ENCODE peak calls at places on chromosomes 4 and X, in seven cellular contexts. One of them, this sample, is unnamed.
A peak's percentile ranks its signal among the peaks of the same experiment; 100 is the strongest.

GRCh38 chr4:129614581-129614980 is 518.6 kb downstream of the C4orf33 start:
- DNase-seq in adipocyte: no peak
- DNase-seq in uterus: no peak
- DNase-seq in naive thymus-derived CD4-positive, alpha-beta T cell: no peak
- DNase-seq in tibial nerve: no peak
- DNase-seq in CD8-positive, alpha-beta T cell: no peak
- DNase-seq in sigmoid colon: no peak
- DNase-seq in this sample: no peak

GRCh38 chrX:49053223-49054072 is 5.4 kb upstream of the CCDC120 start:
- DNase-seq in uterus: peak; percentile 58
- DNase-seq in adipocyte: peak; percentile 77
- DNase-seq in naive thymus-derived CD4-positive, alpha-beta T cell: peak; percentile 36
- DNase-seq in sigmoid colon: peak; percentile 79
- DNase-seq in tibial nerve: no peak
- DNase-seq in CD8-positive, alpha-beta T cell: peak; percentile 72
- DNase-seq in this sample: peak; percentile 80

GRCh38 chr4:80374180-80374579 is 38.6 kb downstream of the CFAP299 start:
- DNase-seq in sigmoid colon: no peak
- DNase-seq in naive thymus-derived CD4-positive, alpha-beta T cell: no peak
- DNase-seq in CD8-positive, alpha-beta T cell: no peak
- DNase-seq in uterus: no peak
- DNase-seq in tibial nerve: no peak
- DNase-seq in adipocyte: no peak
- DNase-seq in this sample: no peak

GRCh38 chrX:43467608-43468234 is 188.4 kb upstream of the MAOA start:
- DNase-seq in sigmoid colon: no peak
- DNase-seq in adipocyte: no peak
- DNase-seq in naive thymus-derived CD4-positive, alpha-beta T cell: no peak
- DNase-seq in uterus: no peak
- DNase-seq in CD8-positive, alpha-beta T cell: no peak
- DNase-seq in tibial nerve: no peak
- DNase-seq in this sample: no peak

GRCh38 chr4:126991965-126992364 is 640.8 kb upstream of the INTU start:
- DNase-seq in uterus: no peak
- DNase-seq in CD8-positive, alpha-beta T cell: no peak
- DNase-seq in sigmoid colon: no peak
- DNase-seq in tibial nerve: no peak
- DNase-seq in naive thymus-derived CD4-positive, alpha-beta T cell: no peak
- DNase-seq in adipocyte: peak; percentile 55
- DNase-seq in this sample: no peak

GRCh38 chr4:1983846-1984405 is 24.8 kb downstream of the NELFA start:
- DNase-seq in sigmoid colon: no peak
- DNase-seq in naive thymus-derived CD4-positive, alpha-beta T cell: no peak
- DNase-seq in CD8-positive, alpha-beta T cell: no peak
- DNase-seq in tibial nerve: no peak
- DNase-seq in adipocyte: no peak
- DNase-seq in uterus: no peak
- DNase-seq in this sample: no peak

GRCh38 chr4:153013202-153013988 is 77.3 kb downstream of the FHDC1 start:
- DNase-seq in uterus: no peak
- DNase-seq in tibial nerve: no peak
- DNase-seq in CD8-positive, alpha-beta T cell: no peak
- DNase-seq in adipocyte: no peak
- DNase-seq in sigmoid colon: no peak
- DNase-seq in naive thymus-derived CD4-positive, alpha-beta T cell: no peak
- DNase-seq in this sample: no peak

GRCh38 chr4:73341454-73341853 is 62.6 kb upstream of the ALB start:
- DNase-seq in sigmoid colon: no peak
- DNase-seq in CD8-positive, alpha-beta T cell: no peak
- DNase-seq in tibial nerve: no peak
- DNase-seq in naive thymus-derived CD4-positive, alpha-beta T cell: no peak
- DNase-seq in adipocyte: peak; percentile 60
- DNase-seq in uterus: no peak
- DNase-seq in this sample: peak; percentile 70

GRCh38 chrX:107691024-107691448 is 62.7 kb downstream of the PRPS1 start:
- DNase-seq in adipocyte: peak; percentile 33
- DNase-seq in sigmoid colon: no peak
- DNase-seq in tibial nerve: no peak
- DNase-seq in naive thymus-derived CD4-positive, alpha-beta T cell: no peak
- DNase-seq in CD8-positive, alpha-beta T cell: no peak
- DNase-seq in uterus: peak; percentile 10
- DNase-seq in this sample: no peak

GRCh38 chr4:156746111-156746510 is 225.5 kb downstream of the PDGFC start:
- DNase-seq in tibial nerve: no peak
- DNase-seq in uterus: no peak
- DNase-seq in naive thymus-derived CD4-positive, alpha-beta T cell: no peak
- DNase-seq in sigmoid colon: no peak
- DNase-seq in adipocyte: no peak
- DNase-seq in CD8-positive, alpha-beta T cell: no peak
- DNase-seq in this sample: no peak

GRCh38 chr4:109754093-109754857 is 24.4 kb upstream of the PLA2G12A start:
- DNase-seq in uterus: no peak
- DNase-seq in tibial nerve: no peak
- DNase-seq in CD8-positive, alpha-beta T cell: no peak
- DNase-seq in adipocyte: no peak
- DNase-seq in sigmoid colon: no peak
- DNase-seq in naive thymus-derived CD4-positive, alpha-beta T cell: peak; percentile 31
- DNase-seq in this sample: no peak

GRCh38 chrX:66005832-66006449 is 33.9 kb downstream of the VSIG4 start:
- DNase-seq in tibial nerve: no peak
- DNase-seq in adipocyte: no peak
- DNase-seq in uterus: no peak
- DNase-seq in sigmoid colon: no peak
- DNase-seq in naive thymus-derived CD4-positive, alpha-beta T cell: no peak
- DNase-seq in CD8-positive, alpha-beta T cell: no peak
- DNase-seq in this sample: no peak

GRCh38 chr4:86449746-86450145 is 89.9 kb upstream of the MAPK10 start:
- DNase-seq in CD8-positive, alpha-beta T cell: no peak
- DNase-seq in tibial nerve: no peak
- DNase-seq in naive thymus-derived CD4-positive, alpha-beta T cell: no peak
- DNase-seq in adipocyte: no peak
- DNase-seq in uterus: no peak
- DNase-seq in sigmoid colon: no peak
- DNase-seq in this sample: no peak

GRCh38 chr4:101346562-101347266 is 612 bp downstream of the PPP3CA start:
- DNase-seq in adipocyte: peak; percentile 86
- DNase-seq in tibial nerve: peak; percentile 55
- DNase-seq in naive thymus-derived CD4-positive, alpha-beta T cell: no peak
- DNase-seq in uterus: peak; percentile 62
- DNase-seq in CD8-positive, alpha-beta T cell: peak; percentile 78
- DNase-seq in sigmoid colon: peak; percentile 82
- DNase-seq in this sample: peak; percentile 52

GRCh38 chr4:171985129-171985528 is 171.9 kb downstream of the GALNTL6 start:
- DNase-seq in tibial nerve: no peak
- DNase-seq in uterus: no peak
- DNase-seq in CD8-positive, alpha-beta T cell: no peak
- DNase-seq in naive thymus-derived CD4-positive, alpha-beta T cell: no peak
- DNase-seq in sigmoid colon: no peak
- DNase-seq in adipocyte: no peak
- DNase-seq in this sample: no peak

GRCh38 chr4:74085669-74086068 is 13.3 kb downstream of the CXCL2 start:
- DNase-seq in naive thymus-derived CD4-positive, alpha-beta T cell: no peak
- DNase-seq in uterus: no peak
- DNase-seq in tibial nerve: no peak
- DNase-seq in CD8-positive, alpha-beta T cell: no peak
- DNase-seq in sigmoid colon: no peak
- DNase-seq in adipocyte: no peak
- DNase-seq in this sample: no peak

GRCh38 chrX:22314692-22315091 is 42.0 kb downstream of the CBLL2 start:
- DNase-seq in CD8-positive, alpha-beta T cell: no peak
- DNase-seq in adipocyte: no peak
- DNase-seq in tibial nerve: no peak
- DNase-seq in sigmoid colon: no peak
- DNase-seq in naive thymus-derived CD4-positive, alpha-beta T cell: no peak
- DNase-seq in uterus: peak; percentile 17
- DNase-seq in this sample: no peak

GRCh38 chr4:1644906-1645657 is 39.0 kb downstream of the FAM53A start:
- DNase-seq in tibial nerve: no peak
- DNase-seq in sigmoid colon: peak; percentile 95
- DNase-seq in adipocyte: peak; percentile 42
- DNase-seq in naive thymus-derived CD4-positive, alpha-beta T cell: no peak
- DNase-seq in CD8-positive, alpha-beta T cell: no peak
- DNase-seq in uterus: peak; percentile 28
- DNase-seq in this sample: no peak

DNA sequence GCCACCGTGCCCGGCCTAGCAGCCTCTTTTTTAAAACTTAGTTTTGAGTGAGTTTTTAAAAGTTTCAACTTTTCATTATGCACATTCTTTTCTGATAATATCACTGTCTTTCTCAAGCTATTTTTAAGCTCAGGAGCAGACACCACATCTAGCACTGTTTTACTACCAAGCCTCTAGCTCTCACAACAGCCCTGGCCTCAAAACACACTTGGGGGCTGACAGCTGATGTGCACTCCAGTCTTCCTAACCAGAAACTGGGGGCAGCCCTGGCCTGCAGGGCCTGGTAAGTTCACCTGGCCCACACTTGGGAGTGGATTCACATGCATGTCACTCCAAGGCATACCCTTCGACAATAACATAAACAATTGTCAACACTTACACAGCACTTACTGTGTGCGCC is 34.0 kb downstream of the CENPU start:
- DNase-seq in uterus: no peak
- DNase-seq in adipocyte: peak; percentile 32
- DNase-seq in sigmoid colon: no peak
- DNase-seq in tibial nerve: no peak
- DNase-seq in naive thymus-derived CD4-positive, alpha-beta T cell: no peak
- DNase-seq in CD8-positive, alpha-beta T cell: no peak
- DNase-seq in this sample: no peak
- H3K36me3 ChIP-seq in uterus: no peaks in the 10 kb centered on the region
- H3K36me3 ChIP-seq in adipocyte: peaks cover 2% of the 10 kb centered on the region
- H3K36me3 ChIP-seq in sigmoid colon: no peaks in the 10 kb centered on the region
- H3K36me3 ChIP-seq in tibial nerve: no peaks in the 10 kb centered on the region
- H3K36me3 ChIP-seq in naive thymus-derived CD4-positive, alpha-beta T cell: no peaks in the 10 kb centered on the region
- H3K36me3 ChIP-seq in CD8-positive, alpha-beta T cell: no peaks in the 10 kb centered on the region
- H3K36me3 ChIP-seq in this sample: no peaks in the 10 kb centered on the region

DNA sequence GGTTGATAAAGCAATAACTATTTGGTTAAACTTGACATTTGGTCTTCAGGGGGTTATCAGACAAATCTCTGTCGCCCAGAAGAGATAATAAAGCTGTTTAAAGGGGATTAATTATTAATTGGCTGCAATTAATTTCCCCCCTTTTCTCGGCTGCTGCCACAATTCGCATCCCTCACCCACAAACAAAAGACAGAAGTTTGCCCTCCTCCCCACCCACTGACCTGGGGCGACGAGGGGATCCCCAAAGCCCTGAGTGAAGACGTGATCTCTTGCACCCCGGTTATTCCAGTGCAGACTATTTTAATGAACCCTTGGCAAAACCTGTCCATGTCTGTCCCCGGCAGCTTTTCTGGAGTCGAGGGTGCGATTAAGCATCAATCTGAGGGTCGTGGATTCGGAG is 55.7 kb upstream of the TMEM33 start:
- DNase-seq in uterus: no peak
- DNase-seq in sigmoid colon: no peak
- DNase-seq in naive thymus-derived CD4-positive, alpha-beta T cell: no peak
- DNase-seq in tibial nerve: no peak
- DNase-seq in adipocyte: no peak
- DNase-seq in CD8-positive, alpha-beta T cell: no peak
- DNase-seq in this sample: no peak
- H3K4me1 ChIP-seq in uterus: no peaks in the 10 kb centered on the region
- H3K4me1 ChIP-seq in sigmoid colon: peaks cover 22% of the 10 kb centered on the region
- H3K4me1 ChIP-seq in naive thymus-derived CD4-positive, alpha-beta T cell: peaks cover 14% of the 10 kb centered on the region
- H3K4me1 ChIP-seq in tibial nerve: no peaks in the 10 kb centered on the region
- H3K4me1 ChIP-seq in adipocyte: no peaks in the 10 kb centered on the region
- H3K4me1 ChIP-seq in CD8-positive, alpha-beta T cell: peaks cover 21% of the 10 kb centered on the region
- H3K4me1 ChIP-seq in this sample: no peaks in the 10 kb centered on the region

GRCh38 chrX:151513472-151513871 is 50.0 kb upstream of the PASD1 start:
- DNase-seq in CD8-positive, alpha-beta T cell: no peak
- DNase-seq in naive thymus-derived CD4-positive, alpha-beta T cell: no peak
- DNase-seq in sigmoid colon: no peak
- DNase-seq in uterus: no peak
- DNase-seq in tibial nerve: no peak
- DNase-seq in adipocyte: no peak
- DNase-seq in this sample: no peak

GRCh38 chrX:151515233-151515632 is 48.2 kb upstream of the PASD1 start:
- DNase-seq in uterus: no peak
- DNase-seq in tibial nerve: no peak
- DNase-seq in adipocyte: no peak
- DNase-seq in CD8-positive, alpha-beta T cell: no peak
- DNase-seq in naive thymus-derived CD4-positive, alpha-beta T cell: no peak
- DNase-seq in sigmoid colon: no peak
- DNase-seq in this sample: no peak

GRCh38 chrX:151516538-151517187 is 46.8 kb upstream of the PASD1 start:
- DNase-seq in naive thymus-derived CD4-positive, alpha-beta T cell: no peak
- DNase-seq in CD8-positive, alpha-beta T cell: no peak
- DNase-seq in tibial nerve: no peak
- DNase-seq in sigmoid colon: no peak
- DNase-seq in uterus: no peak
- DNase-seq in adipocyte: no peak
- DNase-seq in this sample: no peak

GRCh38 chrX:151517421-151517820 is 46.1 kb upstream of the PASD1 start:
- DNase-seq in uterus: no peak
- DNase-seq in adipocyte: no peak
- DNase-seq in CD8-positive, alpha-beta T cell: no peak
- DNase-seq in tibial nerve: no peak
- DNase-seq in sigmoid colon: no peak
- DNase-seq in naive thymus-derived CD4-positive, alpha-beta T cell: no peak
- DNase-seq in this sample: no peak
- H3K27me3 ChIP-seq in uterus: no peaks in the 10 kb centered on the region
- H3K27me3 ChIP-seq in adipocyte: peaks cover 20% of the 10 kb centered on the region
- H3K27me3 ChIP-seq in CD8-positive, alpha-beta T cell: no peaks in the 10 kb centered on the region
- H3K27me3 ChIP-seq in tibial nerve: no peaks in the 10 kb centered on the region
- H3K27me3 ChIP-seq in sigmoid colon: no peaks in the 10 kb centered on the region
- H3K27me3 ChIP-seq in naive thymus-derived CD4-positive, alpha-beta T cell: no peaks in the 10 kb centered on the region
- H3K27me3 ChIP-seq in this sample: no peaks in the 10 kb centered on the region

GRCh38 chr4:25821267-25821666 is 41.5 kb downstream of the SEL1L3 start:
- DNase-seq in CD8-positive, alpha-beta T cell: no peak
- DNase-seq in tibial nerve: no peak
- DNase-seq in sigmoid colon: no peak
- DNase-seq in naive thymus-derived CD4-positive, alpha-beta T cell: no peak
- DNase-seq in uterus: no peak
- DNase-seq in adipocyte: no peak
- DNase-seq in this sample: no peak

GRCh38 chr4:25827373-25827772 is 35.4 kb downstream of the SEL1L3 start:
- DNase-seq in adipocyte: no peak
- DNase-seq in sigmoid colon: no peak
- DNase-seq in naive thymus-derived CD4-positive, alpha-beta T cell: no peak
- DNase-seq in CD8-positive, alpha-beta T cell: no peak
- DNase-seq in tibial nerve: peak; percentile 7
- DNase-seq in uterus: no peak
- DNase-seq in this sample: no peak

GRCh38 chr4:25826074-25826752 is 36.6 kb downstream of the SEL1L3 start:
- DNase-seq in adipocyte: no peak
- DNase-seq in uterus: no peak
- DNase-seq in naive thymus-derived CD4-positive, alpha-beta T cell: no peak
- DNase-seq in sigmoid colon: no peak
- DNase-seq in CD8-positive, alpha-beta T cell: no peak
- DNase-seq in tibial nerve: no peak
- DNase-seq in this sample: no peak

GRCh38 chr4:25821899-25822298 is 40.9 kb downstream of the SEL1L3 start:
- DNase-seq in uterus: no peak
- DNase-seq in adipocyte: no peak
- DNase-seq in CD8-positive, alpha-beta T cell: peak; percentile 13
- DNase-seq in naive thymus-derived CD4-positive, alpha-beta T cell: no peak
- DNase-seq in tibial nerve: no peak
- DNase-seq in sigmoid colon: no peak
- DNase-seq in this sample: no peak

DNA sequence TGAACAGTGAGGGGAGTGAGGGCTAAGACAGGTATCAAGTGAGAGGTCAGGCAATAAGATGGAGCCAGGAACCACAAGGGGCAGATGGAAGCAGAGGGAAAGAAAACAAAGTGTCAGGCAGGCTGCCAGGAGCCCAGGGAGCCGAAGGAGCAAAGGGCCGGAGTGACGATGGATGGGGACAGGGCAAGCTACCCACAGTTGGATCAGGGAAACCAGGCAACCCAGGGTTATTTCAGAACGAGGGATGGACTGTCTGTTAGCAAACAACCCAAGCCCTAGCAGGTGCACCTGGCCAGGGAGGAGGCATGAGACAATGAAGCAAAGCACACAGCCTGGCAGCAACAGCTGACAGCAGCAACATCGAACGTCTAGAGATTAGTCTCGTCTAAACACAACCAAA is 39.2 kb downstream of the SEL1L3 start:
- DNase-seq in CD8-positive, alpha-beta T cell: no peak
- DNase-seq in adipocyte: no peak
- DNase-seq in tibial nerve: no peak
- DNase-seq in uterus: no peak
- DNase-seq in sigmoid colon: no peak
- DNase-seq in naive thymus-derived CD4-positive, alpha-beta T cell: no peak
- DNase-seq in this sample: no peak
- H3K36me3 ChIP-seq in CD8-positive, alpha-beta T cell: peaks cover 16% of the 10 kb centered on the region
- H3K36me3 ChIP-seq in adipocyte: no peaks in the 10 kb centered on the region
- H3K36me3 ChIP-seq in tibial nerve: no peaks in the 10 kb centered on the region
- H3K36me3 ChIP-seq in uterus: no peaks in the 10 kb centered on the region
- H3K36me3 ChIP-seq in sigmoid colon: no peaks in the 10 kb centered on the region
- H3K36me3 ChIP-seq in naive thymus-derived CD4-positive, alpha-beta T cell: peaks cover 4% of the 10 kb centered on the region
- H3K36me3 ChIP-seq in this sample: no peaks in the 10 kb centered on the region